ENCODE peak calls at places on chromosome 20, in four cellular contexts. U, R, B and V are unnamed samples.

GRCh38 chr20:1033751-1034419 is 31.8 kb upstream of the RSPO4 start:
- DNase-seq in U (no peak), R (peak; percentile 34), B (no peak), V (peak; percentile 94)

GRCh38 chr20:275791-276190 is 14.8 kb downstream of the C20orf96 start:
- DNase-seq in U (no peak), R (no peak), B (no peak), V (no peak)

GRCh38 chr20:46182801-46183200 is 64.7 kb downstream of the CD40 start:
- DNase-seq in U (no peak), R (no peak), B (no peak), V (no peak)

GRCh38 chr20:5608104-5608447 is 142.1 kb upstream of the SHLD1 start:
- DNase-seq in U (no peak), R (no peak), B (no peak), V (no peak)

GRCh38 chr20:16580127-16580526 is 6.9 kb upstream of the KIF16B start:
- DNase-seq in U (no peak), R (no peak), B (no peak), V (no peak)

GRCh38 chr20:23303325-23304102 is 47.1 kb upstream of the NXT1 start:
- DNase-seq in U (no peak), R (no peak), B (no peak), V (no peak)

GRCh38 chr20:36091561-36092423 is 62.7 kb upstream of the EPB41L1 start:
- DNase-seq in U (no peak), R (peak; percentile 51), B (no peak), V (no peak)

GRCh38 chr20:9949563-9949962 is 85.2 kb upstream of the ANKEF1 start:
- DNase-seq in U (no peak), R (no peak), B (no peak), V (no peak)

GRCh38 chr20:25247100-25247665 is 702 bp upstream of the PYGB start:
- DNase-seq in U (no peak), R (peak; percentile 69), B (no peak), V (no peak)

GRCh38 chr20:59064214-59064722 is 21.7 kb upstream of the PRELID3B start:
- DNase-seq in U (no peak), R (no peak), B (no peak), V (no peak)

GRCh38 chr20:20837574-20838021 is 125.2 kb upstream of the RALGAPA2 start:
- DNase-seq in U (no peak), R (peak; percentile 51), B (peak; percentile 28), V (no peak)

GRCh38 chr20:59810376-59811187 is 122.9 kb downstream of the SYCP2 start:
- DNase-seq in U (no peak), R (no peak), B (no peak), V (no peak)

GRCh38 chr20:60139663-60140446 is 181.6 kb downstream of the CDH26 start:
- DNase-seq in U (no peak), R (no peak), B (no peak), V (no peak)

GRCh38 chr20:33317424-33318095 is 34.5 kb downstream of the BPIFB1 start:
- DNase-seq in U (no peak), R (no peak), B (no peak), V (no peak)

GRCh38 chr20:11888648-11889047 is 29.0 kb upstream of the BTBD3 start:
- DNase-seq in U (no peak), R (no peak), B (no peak), V (no peak)

GRCh38 chr20:11891827-11892521 is 25.7 kb upstream of the BTBD3 start:
- DNase-seq in U (peak; percentile 17), R (peak; percentile 79), B (peak; percentile 7), V (peak; percentile 57)

GRCh38 chr20:11894072-11894471 is 23.6 kb upstream of the BTBD3 start:
- DNase-seq in U (no peak), R (no peak), B (no peak), V (no peak)

GRCh38 chr20:11891081-11891826 is 26.4 kb upstream of the BTBD3 start:
- DNase-seq in U (no peak), R (peak; percentile 57), B (peak; percentile 11), V (peak; percentile 53)

DNA sequence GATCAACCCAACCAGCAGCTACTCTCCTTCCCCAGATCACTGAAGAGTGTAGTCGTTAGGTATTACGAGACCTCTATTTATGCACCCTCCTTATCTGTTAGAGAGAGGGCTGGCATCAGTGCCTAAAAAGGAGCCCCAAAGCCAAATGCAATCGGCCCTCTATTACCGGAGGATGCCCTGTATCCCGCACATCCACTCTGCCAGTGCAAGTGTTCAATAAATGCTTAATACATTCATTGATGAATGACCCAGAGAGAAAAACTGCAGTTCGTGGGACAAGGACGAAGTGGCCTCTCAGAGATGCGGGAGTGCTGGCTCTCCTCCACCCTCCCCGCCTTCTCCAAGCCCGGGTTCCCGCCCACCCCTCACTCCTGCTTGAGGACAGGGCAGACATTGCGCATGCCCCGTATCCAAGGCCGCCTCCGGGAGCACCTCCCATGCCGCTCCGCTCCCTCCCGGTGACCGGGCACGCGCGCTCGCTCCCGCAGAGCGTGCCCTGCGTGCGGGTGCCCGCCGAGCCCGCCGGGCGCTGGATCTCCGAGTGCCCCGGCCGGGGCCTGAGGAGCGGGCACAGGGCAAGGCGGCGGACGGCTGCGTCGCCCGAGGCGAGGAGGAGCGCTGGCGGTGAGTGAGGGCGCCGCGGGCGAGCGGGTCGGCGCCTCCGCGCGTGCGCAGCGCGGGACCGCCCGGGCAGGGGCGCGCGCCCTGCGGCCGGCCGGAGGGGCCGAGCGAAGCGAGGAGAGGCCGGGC is 27.2 kb upstream of the BTBD3 start:
- DNase-seq in U (peak; percentile 21), R (peak; percentile 82), B (peak; percentile 16), V (peak; percentile 69)
- TF ChIP-seq SPI1 in U (no peak), R (no peak), B (no peak), V (no peak)

GRCh38 chr20:51347871-51348270 is 194.6 kb downstream of the NFATC2 start:
- DNase-seq in U (no peak), R (no peak), B (no peak), V (no peak)

GRCh38 chr20:51345601-51346101 is 196.9 kb downstream of the NFATC2 start:
- DNase-seq in U (no peak), R (no peak), B (no peak), V (no peak)

GRCh38 chr20:51348866-51349265 is 193.7 kb downstream of the NFATC2 start:
- DNase-seq in U (no peak), R (no peak), B (no peak), V (no peak)

GRCh38 chr20:51350941-51351631 is 191.4 kb downstream of the NFATC2 start:
- DNase-seq in U (no peak), R (no peak), B (no peak), V (no peak)

GRCh38 chr20:51346686-51347485 is 195.6 kb downstream of the NFATC2 start:
- DNase-seq in U (no peak), R (no peak), B (no peak), V (no peak)
- TF ChIP-seq SPI1 in U (no peak), R (no peak), B (no peak), V (no peak)

GRCh38 chr20:57968111-57968510 is 258.3 kb upstream of the PMEPA1 start:
- DNase-seq in U (no peak), R (no peak), B (no peak), V (no peak)
- TF ChIP-seq SPI1 in U (no peak), R (no peak), B (no peak), V (no peak)

DNA sequence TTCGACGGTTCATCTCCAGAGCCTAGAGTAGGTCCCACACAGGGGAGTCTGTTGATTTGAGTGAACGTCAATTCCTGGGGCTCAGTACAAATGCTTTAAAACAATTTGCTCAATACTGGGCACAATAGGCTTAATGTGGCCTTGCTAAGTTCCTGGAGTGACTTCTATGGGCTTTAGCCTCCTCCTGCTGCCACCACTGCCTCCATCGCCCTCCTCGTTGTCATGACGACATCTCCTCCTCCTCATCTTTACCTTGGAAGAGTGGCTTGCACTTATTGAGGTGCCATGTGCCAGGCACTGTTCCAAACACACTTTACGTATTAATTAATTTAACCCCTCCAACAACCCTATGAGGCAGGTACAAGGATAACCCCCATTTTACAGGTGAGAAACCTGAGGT is 11.8 kb upstream of the ZMYND8 start:
- DNase-seq in U (no peak), R (no peak), B (no peak), V (no peak)
- TF ChIP-seq SPI1 in U (no peak), R (no peak), B (no peak), V (no peak)